ENCODE peak calls at places on chromosomes 5 and 9, in nine cellular contexts. B, N, O, M, Q, T, Z, F and L are unnamed samples.

GRCh38 chr5:51383494-51384081 is 340 bp downstream of the ISL1 start:
- DNase-seq in B (no peak), N (peak), O (no peak), M (peak), Q (no peak), T (no peak), Z (no peak), F (no peak), L (no peak)

GRCh38 chr5:2752875-2753435 is 1.5 kb upstream of the IRX2 start:
- DNase-seq in B (no peak), N (no peak), O (no peak), M (no peak), Q (no peak), T (no peak), Z (no peak), F (no peak), L (no peak)

GRCh38 chr5:39080597-39081204 is 6.5 kb upstream of the RICTOR start:
- DNase-seq in B (no peak), N (peak), O (peak), M (peak), Q (peak), T (no peak), Z (no peak), F (peak), L (peak)

GRCh38 chr5:163659568-163659902 is 154.1 kb downstream of the MAT2B start:
- DNase-seq in B (no peak), N (no peak), O (no peak), M (no peak), Q (no peak), T (no peak), Z (no peak), F (no peak), L (no peak)

GRCh38 chr5:29134418-29134817 is 2059.1 kb upstream of the CDH6 start:
- DNase-seq in B (no peak), N (no peak), O (no peak), M (no peak), Q (no peak), T (no peak), Z (no peak), F (no peak), L (no peak)

GRCh38 chr5:116492016-116492623 is 82.5 kb downstream of the SEMA6A start:
- DNase-seq in B (no peak), N (peak), O (no peak), M (no peak), Q (peak), T (no peak), Z (no peak), F (no peak), L (peak)

GRCh38 chr9:87800456-87800855 is 74.5 kb downstream of the CTSL start:
- DNase-seq in B (no peak), N (no peak), O (no peak), M (no peak), Q (no peak), T (no peak), Z (no peak), F (no peak), L (no peak)

GRCh38 chr5:127012933-127013332 is 17.4 kb downstream of the MARCHF3 start:
- DNase-seq in B (no peak), N (peak), O (no peak), M (peak), Q (peak), T (no peak), Z (no peak), F (no peak), L (no peak)

GRCh38 chr9:78296208-78296892 is 575 bp upstream of the PSAT1 start:
- DNase-seq in B (peak), N (peak), O (no peak), M (peak), Q (peak), T (peak), Z (peak), F (peak), L (peak)

GRCh38 chr5:848671-849111 is 2.1 kb downstream of the ZDHHC11 start:
- DNase-seq in B (peak), N (no peak), O (no peak), M (no peak), Q (no peak), T (no peak), Z (peak), F (no peak), L (no peak)

GRCh38 chr5:60959156-60959555 is 14.2 kb downstream of the NDUFAF2 start:
- DNase-seq in B (no peak), N (peak), O (peak), M (peak), Q (peak), T (no peak), Z (no peak), F (peak), L (peak)

GRCh38 chr5:6712136-6712581 is 1.1 kb upstream of the TENT4A start:
- DNase-seq in B (peak), N (peak), O (peak), M (peak), Q (peak), T (no peak), Z (peak), F (peak), L (peak)

GRCh38 chr9:4581031-4581760 is 80.9 kb upstream of the PLPP6 start:
- DNase-seq in B (no peak), N (no peak), O (no peak), M (no peak), Q (no peak), T (no peak), Z (no peak), F (no peak), L (no peak)

GRCh38 chr5:159403906-159404641 is 73.8 kb upstream of the IL12B start:
- DNase-seq in B (no peak), N (no peak), O (no peak), M (no peak), Q (no peak), T (no peak), Z (no peak), F (no peak), L (no peak)

GRCh38 chr5:116482394-116482793 is 92.2 kb downstream of the SEMA6A start:
- DNase-seq in B (no peak), N (peak), O (no peak), M (no peak), Q (peak), T (no peak), Z (no peak), F (no peak), L (no peak)

GRCh38 chr5:150590979-150591411 is 49.5 kb upstream of the SYNPO start:
- DNase-seq in B (peak), N (no peak), O (no peak), M (peak), Q (peak), T (no peak), Z (peak), F (no peak), L (peak)

GRCh38 chr5:54704825-54705224 is 187.3 kb downstream of the SNX18 start:
- DNase-seq in B (no peak), N (no peak), O (no peak), M (no peak), Q (no peak), T (no peak), Z (no peak), F (no peak), L (no peak)

GRCh38 chr5:176536132-176536901 is 885 bp downstream of the RNF44 start:
- DNase-seq in B (peak), N (peak), O (peak), M (peak), Q (peak), T (peak), Z (peak), F (peak), L (peak)

GRCh38 chr5:32476891-32477290 is 32.4 kb upstream of the ZFR start:
- DNase-seq in B (no peak), N (no peak), O (no peak), M (no peak), Q (no peak), T (no peak), Z (no peak), F (no peak), L (no peak)

GRCh38 chr9:224540-225520 is 10.2 kb downstream of the DOCK8 start:
- DNase-seq in B (no peak), N (no peak), O (no peak), M (no peak), Q (no peak), T (no peak), Z (no peak), F (no peak), L (no peak)

GRCh38 chr9:122661416-122661815 is at the start of gene OR1L1:
- DNase-seq in B (no peak), N (no peak), O (no peak), M (no peak), Q (no peak), T (no peak), Z (no peak), F (no peak), L (no peak)

GRCh38 chr5:140966293-140967225 is at the start of gene PCDHAC2:
- DNase-seq in B (peak), N (no peak), O (no peak), M (peak), Q (peak), T (no peak), Z (peak), F (peak), L (peak)

GRCh38 chr9:124284940-124285441 is 27.2 kb downstream of the NEK6 start:
- DNase-seq in B (no peak), N (no peak), O (no peak), M (no peak), Q (peak), T (no peak), Z (peak), F (peak), L (peak)

GRCh38 chr5:172008689-172009141 is 2.3 kb upstream of the FBXW11 start:
- DNase-seq in B (no peak), N (no peak), O (no peak), M (no peak), Q (peak), T (no peak), Z (no peak), F (no peak), L (no peak)